ENCODE peak calls at places on chromosomes 6 and 20, in six cellular contexts. C, R, S, H, D and T are unnamed samples.

GRCh38 chr6:166365221-166365620 is 17.5 kb downstream of the MPC1 start:
- DNase-seq in C (no peak), R (no peak), S (no peak), H (no peak), D (no peak), T (no peak)

GRCh38 chr6:112199001-112199403 is 55.4 kb downstream of the LAMA4 start:
- DNase-seq in C (no peak), R (no peak), S (no peak), H (no peak), D (no peak), T (no peak)

GRCh38 chr6:129607581-129608186 is 102.3 kb downstream of the ARHGAP18 start:
- DNase-seq in C (no peak), R (no peak), S (no peak), H (no peak), D (no peak), T (no peak)

GRCh38 chr20:40770564-40771307 is 81.7 kb upstream of the MAFB start:
- DNase-seq in C (peak), R (no peak), S (no peak), H (no peak), D (peak), T (no peak)

GRCh38 chr6:111523484-111524166 is 40.6 kb upstream of the REV3L start:
- DNase-seq in C (no peak), R (no peak), S (no peak), H (no peak), D (no peak), T (no peak)

GRCh38 chr6:2396292-2396691 is 150.9 kb upstream of the GMDS start:
- DNase-seq in C (no peak), R (no peak), S (no peak), H (no peak), D (no peak), T (no peak)

GRCh38 chr20:53287357-53288042 is 306.1 kb downstream of the ZNF217 start:
- DNase-seq in C (no peak), R (no peak), S (no peak), H (no peak), D (no peak), T (no peak)

GRCh38 chr6:62265906-62266305 is 20.1 kb downstream of the KHDRBS2 start:
- DNase-seq in C (no peak), R (no peak), S (no peak), H (no peak), D (no peak), T (no peak)

GRCh38 chr6:115667478-115667996 is 393.2 kb downstream of the FRK start:
- DNase-seq in C (no peak), R (no peak), S (no peak), H (no peak), D (no peak), T (no peak)

GRCh38 chr6:38239719-38240451 is 399.8 kb downstream of the BTBD9 start:
- DNase-seq in C (no peak), R (no peak), S (no peak), H (no peak), D (no peak), T (no peak)

GRCh38 chr20:19519461-19519860 is 238.6 kb upstream of the RIN2 start:
- DNase-seq in C (no peak), R (no peak), S (no peak), H (no peak), D (no peak), T (no peak)

GRCh38 chr20:40741507-40742106 is 52.6 kb upstream of the MAFB start:
- DNase-seq in C (peak), R (peak), S (no peak), H (no peak), D (peak), T (no peak)

GRCh38 chr6:41072836-41073202 is at the start of gene NFYA:
- DNase-seq in C (peak), R (peak), S (no peak), H (no peak), D (peak), T (no peak)

GRCh38 chr6:149862901-149863595 is 1.1 kb downstream of the LRP11 start:
- DNase-seq in C (peak), R (peak), S (peak), H (no peak), D (peak), T (peak)

GRCh38 chr6:125191916-125192609 is 38.5 kb downstream of the TPD52L1 start:
- DNase-seq in C (peak), R (peak), S (no peak), H (peak), D (peak), T (no peak)

GRCh38 chr6:111712398-111712797 is 106.7 kb upstream of the TRAF3IP2 start:
- DNase-seq in C (no peak), R (no peak), S (no peak), H (no peak), D (no peak), T (no peak)

GRCh38 chr6:147128056-147128455 is 76.2 kb upstream of the STXBP5 start:
- DNase-seq in C (no peak), R (no peak), S (no peak), H (no peak), D (no peak), T (no peak)

GRCh38 chr6:159125977-159126376 is 43.2 kb upstream of the FNDC1 start:
- DNase-seq in C (no peak), R (no peak), S (no peak), H (no peak), D (no peak), T (no peak)
- H3K27ac ChIP-seq in C (no peak), R (no peak), S (no peak), H (no peak), D (no peak), T (no peak)

GRCh38 chr20:63863798-63864544 is 1.1 kb upstream of the TPD52L2 start:
- DNase-seq in C (peak), R (peak), S (peak), H (peak), D (peak), T (peak)
- TF ChIP-seq POLR2AphosphoS5 in C (peak), R (peak), S (peak), H (peak), D (no peak), T (no peak)

GRCh38 chr6:16828058-16828457 is 66.8 kb upstream of the ATXN1 start:
- DNase-seq in C (no peak), R (no peak), S (no peak), H (no peak), D (no peak), T (no peak)
- H3K4me3 ChIP-seq in C (no peak), R (no peak), S (no peak), H (no peak), D (no peak), T (no peak)

DNA sequence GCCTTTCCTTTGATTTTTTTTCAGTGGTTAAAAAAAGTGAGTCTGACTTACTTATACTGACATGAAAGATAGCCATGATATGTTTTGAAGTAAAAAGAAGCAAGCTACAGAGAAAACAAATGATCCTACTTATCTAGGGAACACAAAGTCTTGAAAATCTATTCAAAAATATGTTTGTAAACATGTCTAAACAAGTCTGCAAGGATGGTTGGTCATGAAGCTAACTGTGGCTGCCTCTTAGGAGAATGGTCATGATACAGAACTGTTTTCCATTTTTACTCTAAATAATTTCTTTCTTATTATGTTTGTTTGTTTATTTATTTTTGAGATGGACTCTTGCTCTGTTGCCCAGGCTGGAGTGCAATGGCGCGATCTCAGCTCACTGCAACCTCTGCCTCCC is 21.5 kb downstream of the FERMT1 start:
- DNase-seq in C (no peak), R (no peak), S (no peak), H (no peak), D (no peak), T (no peak)
- H3K27ac ChIP-seq in C (peak), R (no peak), S (no peak), H (no peak), D (no peak), T (no peak)

GRCh38 chr6:393391-394221 is 2.1 kb downstream of the IRF4 start:
- DNase-seq in C (no peak), R (no peak), S (peak), H (no peak), D (no peak), T (no peak)

GRCh38 chr6:390914-391558 is 516 bp upstream of the IRF4 start:
- DNase-seq in C (no peak), R (no peak), S (no peak), H (no peak), D (peak), T (peak)

GRCh38 chr6:391559-392440 is at the start of gene IRF4:
- DNase-seq in C (peak), R (no peak), S (peak), H (no peak), D (peak), T (peak)

GRCh38 chr6:394641-395289 is 3.2 kb downstream of the IRF4 start:
- DNase-seq in C (no peak), R (no peak), S (no peak), H (no peak), D (no peak), T (no peak)

DNA sequence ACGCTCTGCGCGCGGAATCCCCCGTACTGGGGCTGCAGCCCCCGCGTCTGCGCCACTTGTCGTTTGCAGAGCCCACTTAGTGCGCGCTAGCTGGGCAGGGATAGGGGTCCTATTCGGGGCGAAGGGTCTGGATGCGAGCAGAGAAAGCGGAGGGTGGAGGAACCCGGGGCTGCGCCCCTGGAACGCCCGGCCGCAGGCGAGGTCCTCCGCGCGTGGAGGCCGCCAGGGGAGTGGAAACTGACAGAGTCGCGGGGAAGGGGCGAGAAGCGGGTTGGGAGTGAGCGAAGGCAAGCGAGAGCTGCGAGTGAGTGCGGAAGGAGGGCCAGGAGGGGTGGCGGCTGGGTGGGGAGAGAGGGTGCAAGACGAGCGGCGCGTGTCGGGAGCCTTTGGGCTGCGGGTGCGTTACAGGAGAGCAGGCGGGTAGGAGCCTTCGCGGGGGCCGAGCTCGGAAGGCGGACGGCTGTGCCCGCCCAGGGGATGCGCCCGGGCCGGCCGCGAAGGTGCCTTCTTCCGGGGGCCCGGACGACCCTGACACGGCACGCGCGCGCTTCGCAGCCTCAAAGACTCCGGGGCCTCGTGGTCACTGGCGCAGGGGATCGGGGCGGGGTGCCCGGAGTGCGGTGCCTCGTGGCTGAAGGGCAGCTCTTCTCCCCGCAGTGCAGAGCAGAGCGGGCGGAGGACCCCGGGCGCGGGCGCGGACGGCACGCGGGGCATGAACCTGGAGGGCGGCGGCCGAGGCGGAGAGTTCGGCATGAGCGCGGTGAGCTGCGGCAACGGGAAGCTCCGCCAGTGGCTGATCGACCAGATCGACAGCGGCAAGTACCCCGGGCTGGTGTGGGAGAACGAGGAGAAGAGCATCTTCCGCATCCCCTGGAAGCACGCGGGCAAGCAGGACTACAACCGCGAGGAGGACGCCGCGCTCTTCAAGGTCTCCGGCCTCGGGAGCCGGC is 1.2 kb downstream of the IRF4 start:
- DNase-seq in C (no peak), R (no peak), S (peak), H (no peak), D (peak), T (no peak)
- TF ChIP-seq POLR2AphosphoS5 in C (no peak), R (no peak), S (peak), H (peak), D (no peak), T (no peak)

GRCh38 chr6:44294832-44295791 is 18.0 kb downstream of the AARS2 start:
- DNase-seq in C (no peak), R (no peak), S (peak), H (no peak), D (no peak), T (no peak)

GRCh38 chr6:44300424-44300823 is 12.7 kb downstream of the AARS2 start:
- DNase-seq in C (no peak), R (no peak), S (no peak), H (no peak), D (no peak), T (no peak)

GRCh38 chr6:44298864-44299263 is 14.3 kb downstream of the AARS2 start:
- DNase-seq in C (no peak), R (no peak), S (no peak), H (no peak), D (no peak), T (no peak)

GRCh38 chr6:44298055-44298803 is 14.9 kb downstream of the AARS2 start:
- DNase-seq in C (no peak), R (no peak), S (peak), H (no peak), D (peak), T (no peak)

DNA sequence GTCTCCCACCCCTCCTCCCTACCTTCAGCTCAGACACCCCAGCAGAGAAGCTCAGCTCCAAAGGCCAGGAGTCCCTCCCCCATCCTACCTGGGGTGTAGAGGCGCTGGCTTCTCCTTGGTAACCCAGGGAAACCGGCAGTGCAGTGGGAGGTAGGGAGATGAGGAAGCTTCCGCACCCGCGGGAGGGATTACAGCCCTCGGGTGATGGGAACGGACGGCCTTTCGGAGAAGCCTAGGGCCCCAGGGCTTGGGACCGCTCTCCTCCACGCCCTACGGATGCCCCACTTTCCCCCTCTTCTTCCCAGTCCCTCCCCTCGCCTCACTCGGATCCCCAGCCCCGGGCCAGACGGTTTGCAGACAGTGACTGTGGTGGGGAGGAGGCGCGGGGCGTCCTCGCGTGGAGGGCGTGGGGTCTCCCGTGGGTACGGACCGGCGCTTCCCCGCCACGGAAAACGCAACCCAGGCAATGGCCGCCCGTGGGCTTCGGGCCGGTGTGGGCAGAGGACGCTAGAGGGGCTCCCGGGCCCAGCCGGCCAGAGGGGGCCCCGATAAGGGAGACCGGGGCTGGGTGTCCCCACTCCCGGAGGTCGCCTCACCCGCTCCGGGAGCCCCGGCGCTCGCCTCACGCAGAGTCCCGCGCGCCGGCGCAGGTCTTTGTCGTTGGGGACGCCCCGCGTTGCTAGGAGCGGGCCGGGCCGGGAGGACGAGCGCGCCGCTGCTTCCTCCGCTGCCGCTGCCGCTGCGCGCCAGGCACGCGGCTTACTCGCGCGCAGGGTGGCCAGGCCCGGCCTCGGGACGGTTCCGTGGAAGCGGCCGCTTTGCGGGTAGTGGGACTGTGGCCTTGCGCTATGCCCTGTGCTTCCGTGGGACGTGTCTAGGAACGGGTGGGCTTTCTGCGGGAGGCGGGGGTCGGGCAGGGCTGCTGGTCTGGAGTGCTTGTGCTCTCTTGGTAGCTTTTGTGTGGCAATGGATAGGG is 15.8 kb downstream of the AARS2 start:
- DNase-seq in C (peak), R (no peak), S (peak), H (no peak), D (peak), T (no peak)
- H3K4me3 ChIP-seq in C (peak), R (peak), S (peak), H (no peak), D (peak), T (peak)